ENCODE peak calls at places on chromosome 18, in ten cellular contexts. H is T-helper 17 cell, Z is foreskin fibroblast, F is Kasumi-1, K is H9, M is left ventricle myocardium superior, L is cardiac septum, J is neuronal stem cell, N is dorsolateral prefrontal cortex, E is HL-60. O is an unnamed sample.

GRCh38 chr18:48922801-48923730 is 27.7 kb downstream of the SMAD7 start:
- DNase-seq in H (no peak), Z (peak; percentile 72), F (no peak), K (peak; percentile 32), M (peak; percentile 79), L (peak; percentile 86), J (no peak), N (peak; percentile 49), E (peak; percentile 83), O (no peak)

GRCh38 chr18:50853863-50854271 is 25.1 kb upstream of the ME2 start:
- DNase-seq in H (no peak), Z (peak; percentile 31), F (no peak), K (no peak), M (no peak), L (no peak), J (no peak), N (no peak), E (peak; percentile 40), O (peak; percentile 16)

GRCh38 chr18:79199691-79200374 is 130.6 kb downstream of the ATP9B start:
- DNase-seq in H (no peak), Z (peak; percentile 50), F (no peak), K (no peak), M (no peak), L (no peak), J (no peak), N (no peak), E (no peak), O (no peak)

GRCh38 chr18:12839057-12839525 is 44.9 kb downstream of the PTPN2 start:
- DNase-seq in H (no peak), Z (no peak), F (no peak), K (no peak), M (no peak), L (no peak), J (no peak), N (no peak), E (no peak), O (peak; percentile 75)

GRCh38 chr18:67425724-67426123 is 90.8 kb downstream of the DSEL start:
- DNase-seq in H (no peak), Z (peak; percentile 97), F (no peak), K (no peak), M (no peak), L (no peak), J (no peak), N (no peak), E (no peak), O (no peak)

GRCh38 chr18:76679877-76680276 is 142.5 kb upstream of the ZNF236 start:
- DNase-seq in H (no peak), Z (no peak), F (peak; percentile 4), K (peak; percentile 69), M (no peak), L (no peak), J (no peak), N (no peak), E (no peak), O (no peak)

GRCh38 chr18:32683044-32683443 is 89.8 kb downstream of the KLHL14 start:
- DNase-seq in H (no peak), Z (no peak), F (no peak), K (no peak), M (no peak), L (no peak), J (no peak), N (no peak), E (no peak), O (no peak)

GRCh38 chr18:63648241-63648640 is 4.2 kb upstream of the SERPINB4 start:
- DNase-seq in H (no peak), Z (no peak), F (no peak), K (no peak), M (no peak), L (no peak), J (no peak), N (no peak), E (no peak), O (no peak)

GRCh38 chr18:39764848-39765247 is 2190.2 kb upstream of the PIK3C3 start:
- DNase-seq in H (no peak), Z (no peak), F (no peak), K (no peak), M (no peak), L (no peak), J (no peak), N (no peak), E (no peak), O (no peak)

GRCh38 chr18:12085786-12086185 is 7.9 kb upstream of the ANKRD62 start:
- DNase-seq in H (no peak), Z (no peak), F (no peak), K (no peak), M (no peak), L (no peak), J (no peak), N (no peak), E (no peak), O (no peak)

GRCh38 chr18:22710628-22711380 is 222.3 kb upstream of the RBBP8 start:
- DNase-seq in H (no peak), Z (no peak), F (no peak), K (no peak), M (peak; percentile 48), L (no peak), J (no peak), N (no peak), E (no peak), O (no peak)

GRCh38 chr18:45588284-45588683 is 27.0 kb upstream of the SLC14A2 start:
- DNase-seq in H (no peak), Z (peak; percentile 60), F (no peak), K (no peak), M (no peak), L (no peak), J (no peak), N (no peak), E (no peak), O (no peak)

GRCh38 chr18:55517055-55517454 is 70.9 kb downstream of the TCF4 start:
- DNase-seq in H (no peak), Z (no peak), F (no peak), K (no peak), M (no peak), L (no peak), J (no peak), N (no peak), E (no peak), O (no peak)

GRCh38 chr18:70195852-70196434 is 9.5 kb downstream of the RTTN start:
- DNase-seq in H (no peak), Z (peak; percentile 39), F (peak; percentile 55), K (no peak), M (no peak), L (no peak), J (peak; percentile 8), N (no peak), E (peak; percentile 44), O (no peak)

GRCh38 chr18:46269275-46269674 is 165.1 kb downstream of the HAUS1 start:
- DNase-seq in H (no peak), Z (no peak), F (no peak), K (no peak), M (no peak), L (no peak), J (no peak), N (no peak), E (no peak), O (no peak)

GRCh38 chr18:12155996-12156395 is 62.4 kb downstream of the ANKRD62 start:
- DNase-seq in H (no peak), Z (peak; percentile 5), F (no peak), K (no peak), M (no peak), L (no peak), J (no peak), N (no peak), E (no peak), O (no peak)

GRCh38 chr18:12278153-12278764 is 24.1 kb downstream of the CIDEA start:
- DNase-seq in H (no peak), Z (no peak), F (no peak), K (peak; percentile 65), M (no peak), L (no peak), J (no peak), N (no peak), E (no peak), O (no peak)